ENCODE peak calls at places on chromosome 14, in five cellular contexts. R is heart left ventricle, J is RWPE1, L is choroid plexus epithelial cell, W is HL-60. T is an unnamed sample.

GRCh38 chr14:77324816-77325745 is 4.2 kb downstream of the GSTZ1 start:
- DNase-seq in R (no peak), J (no peak), L (no peak), W (no peak), T (no peak)

GRCh38 chr14:20278414-20278813 is 27.3 kb downstream of the TTC5 start:
- DNase-seq in R (no peak), J (peak; percentile 9), L (peak; percentile 80), W (peak; percentile 11), T (peak; percentile 30)

GRCh38 chr14:24398298-24398942 is 383 bp upstream of the NYNRIN start:
- DNase-seq in R (peak; percentile 82), J (no peak), L (peak; percentile 34), W (no peak), T (no peak)

GRCh38 chr14:95141684-95142083 is 15.6 kb downstream of the DICER1 start:
- DNase-seq in R (no peak), J (no peak), L (no peak), W (no peak), T (no peak)

GRCh38 chr14:75535164-75535898 is 13.1 kb downstream of the BATF start:
- DNase-seq in R (no peak), J (no peak), L (no peak), W (no peak), T (no peak)

GRCh38 chr14:60965402-60965801 is 15.5 kb downstream of the TRMT5 start:
- DNase-seq in R (no peak), J (no peak), L (peak; percentile 87), W (no peak), T (peak; percentile 27)

GRCh38 chr14:55458800-55459577 is 18.6 kb upstream of the TBPL2 start:
- DNase-seq in R (no peak), J (peak; percentile 73), L (peak; percentile 44), W (no peak), T (peak; percentile 54)

GRCh38 chr14:68894123-68894522 is 85.0 kb downstream of the ACTN1 start:
- DNase-seq in R (no peak), J (no peak), L (peak; percentile 51), W (no peak), T (no peak)

GRCh38 chr14:60926002-60926401 is 54.9 kb downstream of the TRMT5 start:
- DNase-seq in R (no peak), J (no peak), L (no peak), W (no peak), T (no peak)

GRCh38 chr14:93775158-93775557 is 13.1 kb downstream of the PRIMA1 start:
- DNase-seq in R (no peak), J (no peak), L (no peak), W (no peak), T (no peak)

GRCh38 chr14:91143862-91144261 is 30.0 kb downstream of the DGLUCY start:
- DNase-seq in R (peak; percentile 41), J (no peak), L (no peak), W (no peak), T (peak; percentile 50)

GRCh38 chr14:106564058-106564643 is 1037.8 kb downstream of the TMEM121 start:
- DNase-seq in R (no peak), J (peak; percentile 16), L (no peak), W (peak; percentile 14), T (peak; percentile 62)

GRCh38 chr14:68864301-68864810 is 71.5 kb upstream of the ZFP36L1 start:
- DNase-seq in R (no peak), J (no peak), L (no peak), W (no peak), T (no peak)

GRCh38 chr14:55624913-55625312 is 44.9 kb downstream of the KTN1 start:
- DNase-seq in R (no peak), J (no peak), L (no peak), W (no peak), T (no peak)

GRCh38 chr14:25400607-25401206 is 350.8 kb upstream of the STXBP6 start:
- DNase-seq in R (peak; percentile 22), J (no peak), L (peak; percentile 60), W (peak; percentile 13), T (peak; percentile 1)

GRCh38 chr14:95274874-95275273 is 44.8 kb downstream of the CLMN start:
- DNase-seq in R (peak; percentile 6), J (no peak), L (no peak), W (no peak), T (no peak)

GRCh38 chr14:67068246-67068645 is 121.0 kb upstream of the GARIN2 start:
- DNase-seq in R (no peak), J (no peak), L (peak; percentile 9), W (no peak), T (no peak)

DNA sequence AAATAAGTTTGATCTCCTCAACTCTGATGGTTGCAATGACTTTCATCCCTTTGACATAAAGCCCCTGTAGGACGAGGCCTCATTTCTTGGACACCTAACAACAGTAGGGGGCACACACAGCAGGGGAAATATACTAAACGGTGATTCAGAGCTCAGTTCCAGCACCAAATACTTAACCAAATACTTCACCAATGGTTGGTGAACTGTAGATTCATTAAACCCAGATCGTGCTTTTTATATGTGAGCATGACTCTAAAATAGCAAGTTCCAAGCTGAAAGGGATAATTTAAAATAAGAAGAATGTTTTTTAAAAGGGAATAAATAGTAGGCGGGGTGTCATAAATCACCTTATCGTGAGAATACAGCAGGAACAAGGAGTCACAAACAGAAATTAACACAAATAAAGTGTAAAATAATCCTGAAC is 53.2 kb downstream of the ATG2B start:
- DNase-seq in R (no peak), J (no peak), L (peak; percentile 5), W (no peak), T (no peak)
- TF ChIP-seq CTCF in R (no peak), J (no peak), L (no peak), W (no peak), T (no peak)

DNA sequence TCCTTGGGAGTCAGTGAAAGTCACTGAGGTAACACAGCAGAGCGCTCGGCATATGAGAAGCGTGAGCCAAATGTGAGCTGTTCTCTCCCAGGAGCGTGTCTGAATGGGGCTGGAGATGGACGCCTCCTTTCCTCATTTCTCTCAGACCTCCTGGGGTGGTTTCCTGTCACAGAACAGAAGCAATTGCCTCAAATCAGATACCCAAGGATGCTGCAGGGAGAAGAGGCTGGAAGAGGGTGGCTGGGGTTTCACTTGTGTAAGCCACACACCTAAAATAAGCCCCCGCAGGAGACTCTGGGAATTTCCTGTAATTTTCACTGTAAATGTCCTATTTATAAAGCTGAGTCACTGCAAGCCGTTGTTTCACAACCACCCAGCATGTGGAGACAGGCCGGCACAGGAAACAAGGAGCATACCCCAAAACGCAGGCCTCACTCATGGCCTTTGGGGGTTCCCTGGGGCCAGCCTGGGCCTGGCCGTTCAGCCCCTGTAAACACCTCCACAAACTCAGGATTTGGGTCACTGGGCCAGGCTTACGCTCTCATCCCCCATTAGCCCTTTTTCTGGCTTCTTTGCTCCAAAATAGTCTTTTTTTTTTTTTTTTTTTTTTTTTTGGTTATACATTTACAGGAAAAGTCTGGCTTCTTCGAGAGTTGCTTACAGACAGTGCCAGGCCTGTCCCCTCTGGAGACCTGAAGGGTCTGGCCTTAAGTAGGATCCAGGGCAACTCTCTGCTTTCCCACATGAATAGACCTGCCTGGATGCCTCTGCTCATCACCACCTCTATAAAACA is 55.3 kb downstream of the VCPKMT start:
- DNase-seq in R (no peak), J (peak; percentile 90), L (peak; percentile 95), W (peak; percentile 78), T (peak; percentile 96)
- TF ChIP-seq CTCF in R (peak; percentile 3), J (no peak), L (peak; percentile 33), W (no peak), T (no peak)

DNA sequence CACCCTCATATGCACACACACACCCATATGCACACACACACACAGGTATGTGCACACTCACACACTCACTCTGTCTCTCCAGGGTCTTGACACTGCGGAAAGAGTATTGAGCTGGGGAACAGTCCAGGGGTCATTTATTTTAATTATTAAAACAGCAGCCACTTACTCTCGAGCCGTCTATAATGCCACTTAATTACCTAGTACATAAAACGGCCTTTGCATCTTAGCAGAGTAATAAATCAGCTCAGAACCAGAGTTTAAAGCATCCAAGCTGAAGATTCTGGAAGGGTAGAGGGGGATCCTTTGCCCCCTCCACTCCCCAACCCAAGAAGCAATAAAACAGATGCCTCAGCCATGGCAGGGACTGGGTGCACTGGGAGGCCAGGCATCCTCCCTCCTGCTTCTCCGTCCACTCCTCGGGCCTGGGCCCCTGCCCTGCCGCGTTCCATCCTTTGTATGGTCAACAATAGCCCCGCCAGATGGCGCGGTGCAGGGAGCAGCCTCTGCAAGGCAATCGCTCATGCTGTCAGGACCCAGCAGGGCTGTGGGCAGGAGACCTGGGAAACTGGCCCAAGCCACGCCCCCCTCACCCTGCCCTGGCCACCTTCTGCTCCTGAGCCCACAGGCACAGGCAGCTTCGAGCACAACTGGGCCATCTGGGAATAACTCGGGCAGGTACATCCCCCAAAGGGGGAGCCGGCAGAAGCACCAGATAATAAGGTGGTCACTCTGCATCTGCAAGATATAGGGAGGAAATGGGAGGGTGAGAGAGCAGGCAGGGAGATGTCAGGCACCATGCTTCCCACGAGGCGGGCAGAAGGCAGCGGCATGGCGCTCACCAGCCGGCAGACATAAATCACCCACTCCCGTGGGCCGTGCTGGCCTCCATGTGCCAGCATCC is 40.9 kb downstream of the CCDC85C start:
- DNase-seq in R (peak; percentile 80), J (peak; percentile 33), L (peak; percentile 76), W (no peak), T (peak; percentile 85)
- TF ChIP-seq CTCF in R (peak; percentile 23), J (no peak), L (peak; percentile 79), W (no peak), T (peak; percentile 30)

GRCh38 chr14:31060253-31060875 is 34.2 kb upstream of the STRN3 start:
- DNase-seq in R (no peak), J (no peak), L (no peak), W (no peak), T (no peak)
- TF ChIP-seq CTCF in R (no peak), J (no peak), L (no peak), W (no peak), T (no peak)

GRCh38 chr14:44586910-44587309 is 79.8 kb upstream of the FSCB start:
- DNase-seq in R (no peak), J (no peak), L (no peak), W (no peak), T (no peak)

GRCh38 chr14:44589180-44589579 is 82.1 kb upstream of the FSCB start:
- DNase-seq in R (no peak), J (peak; percentile 2), L (no peak), W (no peak), T (peak; percentile 32)
- TF ChIP-seq CTCF in R (no peak), J (no peak), L (no peak), W (no peak), T (no peak)

DNA sequence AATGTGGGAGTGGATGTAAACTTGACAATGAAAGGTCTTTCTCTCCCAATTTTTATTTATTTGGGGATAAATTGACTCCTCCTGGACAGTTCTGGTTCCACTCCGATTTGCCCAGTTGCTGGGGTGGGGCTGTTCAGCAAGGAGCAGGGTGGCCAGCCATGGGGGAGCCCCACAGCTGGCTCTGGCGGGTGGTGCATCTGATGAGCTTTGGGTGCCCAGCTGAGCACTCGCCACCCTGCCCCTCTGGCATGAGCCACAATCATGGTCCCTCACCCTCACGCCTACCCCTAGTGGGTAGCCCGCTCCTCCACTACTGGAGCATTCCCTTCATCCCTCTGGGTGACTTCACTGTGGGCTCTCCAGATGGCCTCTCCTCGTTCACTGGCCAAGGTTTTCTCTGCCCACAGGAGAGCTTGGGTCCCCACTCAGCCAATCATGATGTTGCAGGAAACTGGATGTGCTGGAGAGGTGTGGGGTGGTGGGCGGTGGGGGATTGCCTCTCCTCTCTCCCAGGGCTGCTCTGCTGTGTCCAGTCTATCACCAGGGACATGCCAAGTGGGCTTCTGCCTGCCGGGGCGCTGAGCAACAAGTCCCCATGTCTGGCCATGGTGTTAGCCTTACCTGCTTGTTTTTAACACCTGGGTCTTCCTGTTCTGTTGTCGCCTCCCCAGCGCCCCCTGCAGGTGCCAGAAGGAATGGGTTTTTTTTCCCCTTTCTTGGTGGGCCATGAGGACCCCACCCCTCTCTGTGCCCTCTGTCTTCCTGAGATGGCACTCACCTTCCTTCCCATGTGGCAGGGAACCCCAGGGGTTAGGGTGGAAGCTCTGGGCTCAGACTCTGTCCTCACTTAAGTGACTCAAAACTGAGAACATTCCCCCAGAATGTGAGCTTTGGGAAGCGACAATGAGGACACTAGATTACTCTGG is 3.4 kb downstream of the CYP46A1 start:
- DNase-seq in R (no peak), J (no peak), L (no peak), W (no peak), T (peak; percentile 36)
- TF ChIP-seq CTCF in R (peak; percentile 56), J (peak; percentile 69), L (peak; percentile 68), W (no peak), T (peak; percentile 77)